ENCODE peak calls at places on chromosomes 16 and 17, in seven cellular contexts. O, F, Y, E, U, W and Q are unnamed samples.

GRCh38 chr17:29145289-29146058 is 34.7 kb downstream of the MYO18A start:
- DNase-seq in O (peak; percentile 68), F (peak; percentile 49), Y (no peak), E (peak; percentile 70), U (peak; percentile 91), W (peak; percentile 68), Q (peak; percentile 92)

GRCh38 chr17:1716912-1717695 is 6.9 kb upstream of the TLCD2 start:
- DNase-seq in O (peak; percentile 98), F (peak; percentile 53), Y (peak; percentile 48), E (peak; percentile 49), U (peak; percentile 99), W (peak; percentile 88), Q (peak; percentile 100)

GRCh38 chr17:79406316-79406715 is 204.5 kb downstream of the RBFOX3 start:
- DNase-seq in O (no peak), F (no peak), Y (no peak), E (no peak), U (no peak), W (no peak), Q (no peak)

GRCh38 chr16:30054959-30055553 is 10.5 kb upstream of the ALDOA start:
- DNase-seq in O (no peak), F (peak; percentile 21), Y (no peak), E (peak; percentile 10), U (peak; percentile 65), W (peak; percentile 76), Q (peak; percentile 95)

GRCh38 chr16:53950677-53951076 is 246.7 kb downstream of the FTO start:
- DNase-seq in O (no peak), F (no peak), Y (no peak), E (no peak), U (no peak), W (no peak), Q (no peak)

GRCh38 chr17:78012428-78012827 is 53.9 kb downstream of the TNRC6C start:
- DNase-seq in O (no peak), F (no peak), Y (no peak), E (no peak), U (no peak), W (no peak), Q (no peak)

GRCh38 chr16:87706278-87707000 is 59.3 kb downstream of the KLHDC4 start:
- DNase-seq in O (no peak), F (no peak), Y (no peak), E (no peak), U (no peak), W (no peak), Q (peak; percentile 67)

GRCh38 chr16:56667581-56668571 is at the start of gene MT1G:
- DNase-seq in O (no peak), F (no peak), Y (no peak), E (no peak), U (no peak), W (no peak), Q (peak; percentile 74)

GRCh38 chr17:15398736-15399331 is 57.4 kb upstream of the TEKT3 start:
- DNase-seq in O (peak; percentile 71), F (no peak), Y (no peak), E (no peak), U (no peak), W (no peak), Q (peak; percentile 36)

GRCh38 chr16:25007284-25007984 is 7.7 kb downstream of the ARHGAP17 start:
- DNase-seq in O (no peak), F (no peak), Y (no peak), E (no peak), U (no peak), W (no peak), Q (no peak)

GRCh38 chr16:68356249-68356918 is 45.6 kb downstream of the PRMT7 start:
- DNase-seq in O (no peak), F (peak; percentile 34), Y (no peak), E (peak; percentile 50), U (peak; percentile 93), W (no peak), Q (no peak)

GRCh38 chr16:59478806-59479205 is 744.7 kb upstream of the GOT2 start:
- DNase-seq in O (no peak), F (no peak), Y (no peak), E (no peak), U (no peak), W (no peak), Q (no peak)

GRCh38 chr17:69523252-69523861 is 108.9 kb downstream of the MAP2K6 start:
- DNase-seq in O (peak; percentile 27), F (no peak), Y (no peak), E (no peak), U (peak; percentile 82), W (peak; percentile 32), Q (peak; percentile 79)

GRCh38 chr16:66481081-66481942 is 54.2 kb downstream of the BEAN1 start:
- DNase-seq in O (no peak), F (no peak), Y (no peak), E (no peak), U (no peak), W (no peak), Q (no peak)

GRCh38 chr17:75260679-75261335 is 599 bp downstream of the GGA3 start:
- DNase-seq in O (no peak), F (no peak), Y (no peak), E (no peak), U (peak; percentile 67), W (no peak), Q (no peak)